ENCODE peak calls at places on chromosome 21, in four cellular contexts. H, N, J and M are unnamed samples.

GRCh38 chr21:43195131-43196021 is 26.6 kb downstream of the CRYAA start:
- DNase-seq in H (no peak), N (peak; percentile 71), J (peak; percentile 78), M (peak; percentile 51)

GRCh38 chr21:41585199-41585994 is 77.4 kb upstream of the TMPRSS2 start:
- DNase-seq in H (no peak), N (no peak), J (no peak), M (no peak)

GRCh38 chr21:29174607-29175013 is 44.2 kb downstream of the MAP3K7CL start:
- DNase-seq in H (peak; percentile 67), N (no peak), J (no peak), M (no peak)

GRCh38 chr21:32334980-32335471 is 36.4 kb downstream of the MRAP start:
- DNase-seq in H (peak; percentile 76), N (no peak), J (no peak), M (peak; percentile 78)

GRCh38 chr21:36708512-36709029 is 9.7 kb downstream of the SIM2 start:
- DNase-seq in H (no peak), N (no peak), J (peak; percentile 85), M (no peak)

GRCh38 chr21:45410865-45411809 is 6.2 kb downstream of the COL18A1 start:
- DNase-seq in H (no peak), N (peak; percentile 76), J (no peak), M (no peak)

GRCh38 chr21:29347274-29347681 is 48.6 kb downstream of the BACH1 start:
- DNase-seq in H (peak; percentile 4), N (no peak), J (no peak), M (no peak)

GRCh38 chr21:17725339-17725738 is 93.8 kb downstream of the C21orf91 start:
- DNase-seq in H (no peak), N (no peak), J (no peak), M (no peak)

GRCh38 chr21:41751621-41752020 is 15.2 kb downstream of the RIPK4 start:
- DNase-seq in H (no peak), N (no peak), J (no peak), M (peak; percentile 55)

GRCh38 chr21:41867313-41867712 is 11.8 kb downstream of the PRDM15 start:
- DNase-seq in H (no peak), N (no peak), J (no peak), M (no peak)

GRCh38 chr21:45303111-45303615 is 15.5 kb upstream of the POFUT2 start:
- DNase-seq in H (no peak), N (peak; percentile 20), J (no peak), M (no peak)

GRCh38 chr21:21039624-21040023 is 41.4 kb downstream of the NCAM2 start:
- DNase-seq in H (no peak), N (no peak), J (no peak), M (no peak)

GRCh38 chr21:31548688-31549087 is 110.8 kb upstream of the SOD1 start:
- DNase-seq in H (no peak), N (no peak), J (no peak), M (no peak)

GRCh38 chr21:42350271-42350885 is 416 bp downstream of the TFF2 start:
- DNase-seq in H (no peak), N (no peak), J (no peak), M (no peak)

GRCh38 chr21:36499578-36500471 is 19.9 kb upstream of the CLDN14 start:
- DNase-seq in H (peak; percentile 61), N (no peak), J (peak; percentile 93), M (no peak)

GRCh38 chr21:39737376-39738000 is 7.5 kb upstream of the IGSF5 start:
- DNase-seq in H (no peak), N (no peak), J (no peak), M (no peak)

GRCh38 chr21:41775152-41775472 is 8.3 kb upstream of the RIPK4 start:
- DNase-seq in H (no peak), N (no peak), J (no peak), M (no peak)

DNA sequence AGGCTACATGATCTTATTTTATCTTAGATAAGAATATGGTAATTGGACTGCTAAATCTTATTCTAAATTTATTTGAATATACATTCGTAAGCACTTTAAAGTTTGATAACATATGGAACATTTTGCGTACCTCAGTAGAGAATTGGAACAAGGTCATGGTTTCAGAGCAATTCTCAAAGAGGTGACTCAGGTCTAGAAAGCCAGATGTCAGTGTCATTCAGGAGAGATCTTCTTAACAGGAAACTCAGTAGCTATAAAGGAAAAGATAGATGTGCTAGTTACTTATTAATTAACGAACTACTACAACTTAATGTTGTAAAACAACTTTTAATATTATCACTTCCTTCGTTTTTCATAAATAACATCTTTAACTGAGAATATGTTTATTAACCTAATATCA is 142.5 kb downstream of the USP25 start:
- DNase-seq in H (no peak), N (no peak), J (no peak), M (no peak)
- H3K36me3 ChIP-seq in H (peaks cover 34% of the 10 kb centered on the region), N (peaks cover 98% of the 10 kb centered on the region), J (peaks cover 11% of the 10 kb centered on the region), M (peaks cover 3% of the 10 kb centered on the region)

GRCh38 chr21:34130598-34130985 is 57.2 kb downstream of the MRPS6 start:
- DNase-seq in H (no peak), N (no peak), J (peak; percentile 19), M (no peak)
- H3K36me3 ChIP-seq in H (no peaks in the 10 kb centered on the region), N (peaks cover 36% of the 10 kb centered on the region), J (no peaks in the 10 kb centered on the region), M (peaks cover 6% of the 10 kb centered on the region)

GRCh38 chr21:38280446-38280845 is 23.7 kb downstream of the KCNJ15 start:
- DNase-seq in H (no peak), N (no peak), J (no peak), M (no peak)

GRCh38 chr21:38284221-38284620 is 27.4 kb downstream of the KCNJ15 start:
- DNase-seq in H (no peak), N (no peak), J (no peak), M (no peak)

GRCh38 chr21:38277501-38278111 is 20.8 kb downstream of the KCNJ15 start:
- DNase-seq in H (peak; percentile 99), N (no peak), J (peak; percentile 44), M (no peak)

GRCh38 chr21:38286739-38287426 is 30.1 kb downstream of the KCNJ15 start:
- DNase-seq in H (no peak), N (no peak), J (no peak), M (no peak)

DNA sequence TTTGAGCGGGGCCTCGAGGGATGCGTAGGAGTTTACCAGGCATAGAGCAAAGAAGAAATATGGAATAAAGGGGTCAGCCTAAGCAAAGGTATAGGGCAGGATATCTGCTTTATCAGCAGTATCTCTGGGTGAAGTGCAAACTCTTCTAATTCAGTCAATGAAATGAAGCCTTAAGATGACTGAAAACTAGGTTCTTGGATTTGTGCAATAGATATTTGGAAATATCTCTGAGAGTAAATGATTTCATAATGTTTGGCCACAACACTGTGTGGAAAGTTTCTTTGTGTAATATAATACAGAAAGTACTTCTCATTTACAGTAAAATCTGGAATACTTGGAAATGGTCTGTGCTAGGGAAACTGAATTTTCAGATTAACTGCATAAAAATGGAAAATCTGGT is 26.1 kb downstream of the KCNJ15 start:
- DNase-seq in H (peak; percentile 70), N (no peak), J (no peak), M (no peak)
- H3K36me3 ChIP-seq in H (no peaks in the 10 kb centered on the region), N (no peaks in the 10 kb centered on the region), J (no peaks in the 10 kb centered on the region), M (no peaks in the 10 kb centered on the region)

GRCh38 chr21:26106562-26106961 is 64.0 kb downstream of the APP start:
- DNase-seq in H (no peak), N (no peak), J (no peak), M (no peak)
- H3K36me3 ChIP-seq in H (peaks cover 14% of the 10 kb centered on the region), N (peaks cover 39% of the 10 kb centered on the region), J (peaks cover 16% of the 10 kb centered on the region), M (no peaks in the 10 kb centered on the region)

GRCh38 chr21:38267991-38268858 is 11.4 kb downstream of the KCNJ15 start:
- DNase-seq in H (peak; percentile 60), N (no peak), J (no peak), M (no peak)
- H3K36me3 ChIP-seq in H (no peaks in the 10 kb centered on the region), N (no peaks in the 10 kb centered on the region), J (no peaks in the 10 kb centered on the region), M (no peaks in the 10 kb centered on the region)